ENCODE peak calls at places on chromosomes 1 and 21, in ten cellular contexts. E is activated T-helper 1 cell treated with anti-CD3 and anti-CD28 coated beads, Interleukin-2, amount 50 U/mL, for 16 hours; L is stimulated activated effector memory CD8-positive, alpha-beta T cell treated with anti-CD3 and anti-CD28 coated beads, Interleukin-12 subunit alpha, Interleukin-12 subunit beta, amount 100 ng/mL, for 72 hours; I is ELF-1; T is cardiac septum; J is stimulated activated naive B cell treated with anti-CD40 and anti-IgM and Interleukin-4, amounts not matched to agents 10 μg/mL and 1 μg/mL and 100 μg/mL, for 72 hours; B is upper lobe of right lung; K is AML-193; A is glutamatergic neuron; U is RPMI8226. Y is an unnamed sample.

GRCh38 chr1:247576514-247576913 is 11.6 kb upstream of the OR2G2 start:
- DNase-seq in L (no peak), B (no peak), A (no peak), J (no peak), T (no peak), I (no peak), U (peak; percentile 48), E (no peak), K (peak; percentile 61), Y (no peak)

GRCh38 chr1:36321119-36321951 is 2.1 kb downstream of the EVA1B start:
- DNase-seq in I (peak; percentile 92), K (peak; percentile 24), L (no peak), E (no peak), U (peak; percentile 41), T (peak; percentile 88), J (no peak), A (peak; percentile 45), B (peak; percentile 81), Y (no peak)

GRCh38 chr1:155184835-155185782 is 11.5 kb downstream of the TRIM46 start:
- DNase-seq in J (peak; percentile 72), L (no peak), U (peak; percentile 99), T (peak; percentile 75), I (peak; percentile 13), A (no peak), E (no peak), K (no peak), B (peak; percentile 84), Y (peak; percentile 72)

GRCh38 chr21:32653326-32653901 is 41.2 kb upstream of the CFAP298 start:
- DNase-seq in K (peak; percentile 41), B (no peak), J (peak; percentile 4), A (no peak), I (peak; percentile 55), L (no peak), U (peak; percentile 33), T (no peak), E (no peak), Y (no peak)

GRCh38 chr1:180920702-180921101 is 8.0 kb downstream of the KIAA1614 start:
- DNase-seq in L (no peak), T (no peak), B (no peak), I (no peak), J (no peak), E (no peak), A (no peak), K (no peak), U (no peak), Y (no peak)

GRCh38 chr1:240619357-240619756 is 7.4 kb upstream of the GREM2 start:
- DNase-seq in A (no peak), E (no peak), I (no peak), U (no peak), K (no peak), L (no peak), B (no peak), J (no peak), T (no peak), Y (no peak)

GRCh38 chr21:32597205-32597604 is 11.9 kb upstream of the TCP10L start:
- DNase-seq in A (no peak), K (no peak), T (no peak), L (no peak), U (no peak), I (no peak), B (no peak), J (no peak), E (no peak), Y (no peak)

GRCh38 chr1:30041741-30042437 is 681.5 kb downstream of the MATN1 start:
- DNase-seq in T (peak; percentile 62), K (no peak), U (no peak), E (no peak), L (no peak), I (no peak), J (no peak), B (peak; percentile 48), A (no peak), Y (no peak)

GRCh38 chr1:46166521-46167462 is 8.1 kb upstream of the TSPAN1 start:
- DNase-seq in J (no peak), U (peak; percentile 91), L (peak; percentile 26), A (no peak), I (no peak), T (peak; percentile 83), B (peak; percentile 76), K (peak; percentile 31), E (peak; percentile 16), Y (no peak)

GRCh38 chr1:235411489-235412486 is 44.6 kb downstream of the TBCE start:
- DNase-seq in L (no peak), I (no peak), E (no peak), A (peak; percentile 21), T (no peak), B (no peak), U (no peak), K (no peak), J (no peak), Y (no peak)

GRCh38 chr1:206035027-206035426 is 11.3 kb upstream of the CTSE start:
- DNase-seq in I (no peak), L (no peak), B (no peak), E (no peak), U (peak; percentile 84), A (no peak), J (no peak), K (no peak), T (no peak), Y (no peak)

GRCh38 chr1:52157582-52157981 is 15.7 kb downstream of the ZFYVE9 start:
- DNase-seq in K (no peak), L (no peak), I (no peak), B (no peak), T (no peak), A (no peak), U (no peak), J (no peak), E (no peak), Y (no peak)

GRCh38 chr1:96309783-96310182 is 411.8 kb upstream of the PTBP2 start:
- DNase-seq in I (no peak), K (peak; percentile 68), T (no peak), L (no peak), U (no peak), E (no peak), A (no peak), J (no peak), B (no peak), Y (no peak)

Y was measured in GM12878.